ENCODE peak calls at places on chromosomes 6 and 20, in seven cellular contexts. U, F, M, B, Y, I and J are unnamed samples.

GRCh38 chr6:127585123-127585522 is 8.1 kb downstream of the C6orf58 start:
- DNase-seq in M (no peak), I (no peak), U (no peak), Y (no peak), F (no peak), B (no peak), J (no peak)

GRCh38 chr6:63813531-63813930 is 177.9 kb downstream of the PHF3 start:
- DNase-seq in M (no peak), Y (no peak), F (no peak), I (no peak), B (no peak), U (no peak), J (no peak)

GRCh38 chr6:2687456-2687855 is 63.3 kb downstream of the MYLK4 start:
- DNase-seq in U (no peak), Y (no peak), F (no peak), I (no peak), M (no peak), B (no peak), J (no peak)

GRCh38 chr6:99568103-99568933 is at the start of gene CCNC:
- DNase-seq in F (peak; percentile 91), M (peak; percentile 90), B (peak; percentile 94), U (peak; percentile 66), I (peak; percentile 91), Y (peak; percentile 97), J (peak; percentile 86)

GRCh38 chr20:8693709-8694108 is 375.2 kb upstream of the PLCB4 start:
- DNase-seq in Y (no peak), U (no peak), F (no peak), B (no peak), M (no peak), I (no peak), J (no peak)

GRCh38 chr20:45291526-45291925 is 15.1 kb upstream of the RBPJL start:
- DNase-seq in Y (no peak), B (no peak), F (no peak), M (no peak), I (no peak), U (no peak), J (no peak)

GRCh38 chr20:46200582-46201570 is 82.8 kb downstream of the CD40 start:
- DNase-seq in F (no peak), I (no peak), M (no peak), Y (no peak), U (no peak), B (no peak), J (peak; percentile 17)

GRCh38 chr20:4713401-4713800 is 8.3 kb upstream of the PRND start:
- DNase-seq in Y (no peak), I (no peak), U (no peak), M (no peak), F (no peak), B (no peak), J (no peak)

GRCh38 chr20:36344517-36345132 is 38.5 kb downstream of the DLGAP4 start:
- DNase-seq in B (peak; percentile 14), U (no peak), F (peak; percentile 63), Y (peak; percentile 82), I (peak; percentile 3), M (no peak), J (peak; percentile 4)

GRCh38 chr6:161257778-161258457 is 15.9 kb downstream of the AGPAT4 start:
- DNase-seq in F (no peak), U (no peak), M (no peak), Y (no peak), I (no peak), B (no peak), J (no peak)

GRCh38 chr6:71284785-71285184 is 3.8 kb upstream of the OGFRL1 start:
- DNase-seq in I (no peak), M (no peak), Y (no peak), U (no peak), F (no peak), B (no peak), J (no peak)

GRCh38 chr20:2421247-2421646 is 40.5 kb downstream of the TGM6 start:
- DNase-seq in U (peak; percentile 14), M (no peak), I (no peak), F (no peak), B (no peak), Y (no peak), J (no peak)

GRCh38 chr6:74182992-74183391 is 487.0 kb downstream of the CD109 start:
- DNase-seq in Y (no peak), B (no peak), M (peak; percentile 2), I (no peak), U (peak; percentile 62), F (no peak), J (no peak)

GRCh38 chr6:148272597-148272996 is 70.0 kb upstream of the SASH1 start:
- DNase-seq in B (no peak), Y (no peak), I (no peak), M (no peak), F (no peak), U (no peak), J (no peak)

GRCh38 chr20:18853216-18853615 is 39.6 kb downstream of the SCP2D1 start:
- DNase-seq in M (no peak), F (no peak), Y (no peak), B (no peak), U (no peak), I (no peak), J (no peak)